ENCODE peak calls at places on chromosomes 4 and X, in six cellular contexts. One of them, this sample, is unnamed.

GRCh38 chr4:88841635-88842034 is 144.0 kb upstream of the NAP1L5 start:
- DNase-seq in lung: no peak
- DNase-seq in CD4-positive, alpha-beta T cell: no peak
- DNase-seq in cardiac fibroblast: no peak
- DNase-seq in GM13977: no peak
- DNase-seq in heart right ventricle: no peak
- DNase-seq in this sample: no peak

GRCh38 chrX:10769696-10770619 is 149.6 kb upstream of the MID1 start:
- DNase-seq in lung: no peak
- DNase-seq in CD4-positive, alpha-beta T cell: no peak
- DNase-seq in cardiac fibroblast: peak
- DNase-seq in GM13977: no peak
- DNase-seq in heart right ventricle: no peak
- DNase-seq in this sample: no peak

GRCh38 chr4:69875576-69875975 is 15.6 kb upstream of the SULT1E1 start:
- DNase-seq in lung: no peak
- DNase-seq in CD4-positive, alpha-beta T cell: no peak
- DNase-seq in cardiac fibroblast: peak
- DNase-seq in GM13977: no peak
- DNase-seq in heart right ventricle: no peak
- DNase-seq in this sample: no peak

GRCh38 chr4:16717266-16717970 is 181.0 kb downstream of the LDB2 start:
- DNase-seq in lung: no peak
- DNase-seq in CD4-positive, alpha-beta T cell: no peak
- DNase-seq in cardiac fibroblast: peak
- DNase-seq in GM13977: no peak
- DNase-seq in heart right ventricle: no peak
- DNase-seq in this sample: no peak

GRCh38 chr4:39664828-39665731 is 26.4 kb upstream of the SMIM14 start:
- DNase-seq in lung: no peak
- DNase-seq in CD4-positive, alpha-beta T cell: no peak
- DNase-seq in cardiac fibroblast: peak
- DNase-seq in GM13977: no peak
- DNase-seq in heart right ventricle: no peak
- DNase-seq in this sample: no peak

GRCh38 chr4:59655996-59656395 is 1544.1 kb upstream of the ADGRL3 start:
- DNase-seq in lung: no peak
- DNase-seq in CD4-positive, alpha-beta T cell: no peak
- DNase-seq in cardiac fibroblast: no peak
- DNase-seq in GM13977: no peak
- DNase-seq in heart right ventricle: no peak
- DNase-seq in this sample: no peak

GRCh38 chrX:149284616-149285015 is 220.5 kb downstream of the IDS start:
- DNase-seq in lung: no peak
- DNase-seq in CD4-positive, alpha-beta T cell: no peak
- DNase-seq in cardiac fibroblast: no peak
- DNase-seq in GM13977: no peak
- DNase-seq in heart right ventricle: no peak
- DNase-seq in this sample: peak

GRCh38 chr4:54473077-54473545 is 184.6 kb upstream of the KIT start:
- DNase-seq in lung: no peak
- DNase-seq in CD4-positive, alpha-beta T cell: no peak
- DNase-seq in cardiac fibroblast: no peak
- DNase-seq in GM13977: no peak
- DNase-seq in heart right ventricle: no peak
- DNase-seq in this sample: no peak

GRCh38 chrX:9627827-9628406 is 137.7 kb downstream of the GPR143 start:
- DNase-seq in lung: no peak
- DNase-seq in CD4-positive, alpha-beta T cell: no peak
- DNase-seq in cardiac fibroblast: no peak
- DNase-seq in GM13977: no peak
- DNase-seq in heart right ventricle: no peak
- DNase-seq in this sample: no peak

GRCh38 chr4:151955721-151956340 is 195.0 kb upstream of the GATB start:
- DNase-seq in lung: no peak
- DNase-seq in CD4-positive, alpha-beta T cell: no peak
- DNase-seq in cardiac fibroblast: no peak
- DNase-seq in GM13977: no peak
- DNase-seq in heart right ventricle: no peak
- DNase-seq in this sample: no peak

GRCh38 chr4:3479358-3480101 is 16.4 kb downstream of the DOK7 start:
- DNase-seq in lung: no peak
- DNase-seq in CD4-positive, alpha-beta T cell: no peak
- DNase-seq in cardiac fibroblast: no peak
- DNase-seq in GM13977: no peak
- DNase-seq in heart right ventricle: peak
- DNase-seq in this sample: no peak

GRCh38 chr4:148369919-148370318 is 72.3 kb downstream of the NR3C2 start:
- DNase-seq in lung: no peak
- DNase-seq in CD4-positive, alpha-beta T cell: no peak
- DNase-seq in cardiac fibroblast: no peak
- DNase-seq in GM13977: no peak
- DNase-seq in heart right ventricle: no peak
- DNase-seq in this sample: no peak

GRCh38 chr4:82758701-82759685 is 39.6 kb downstream of the SCD5 start:
- DNase-seq in lung: no peak
- DNase-seq in CD4-positive, alpha-beta T cell: no peak
- DNase-seq in cardiac fibroblast: no peak
- DNase-seq in GM13977: no peak
- DNase-seq in heart right ventricle: no peak
- DNase-seq in this sample: no peak

GRCh38 chrX:72048515-72049455 is 82.9 kb downstream of the RTL5 start:
- DNase-seq in lung: no peak
- DNase-seq in CD4-positive, alpha-beta T cell: no peak
- DNase-seq in cardiac fibroblast: no peak
- DNase-seq in GM13977: no peak
- DNase-seq in heart right ventricle: no peak
- DNase-seq in this sample: peak

GRCh38 chr4:86891785-86892638 is at the start of gene C4orf36:
- DNase-seq in lung: peak
- DNase-seq in CD4-positive, alpha-beta T cell: no peak
- DNase-seq in cardiac fibroblast: peak
- DNase-seq in GM13977: peak
- DNase-seq in heart right ventricle: peak
- DNase-seq in this sample: peak

GRCh38 chr4:154781983-154782293 is 866 bp downstream of the RBM46 start:
- DNase-seq in lung: no peak
- DNase-seq in CD4-positive, alpha-beta T cell: no peak
- DNase-seq in cardiac fibroblast: no peak
- DNase-seq in GM13977: no peak
- DNase-seq in heart right ventricle: no peak
- DNase-seq in this sample: no peak

GRCh38 chr4:153489856-153490558 is 23.8 kb downstream of the TMEM131L start:
- DNase-seq in lung: no peak
- DNase-seq in CD4-positive, alpha-beta T cell: no peak
- DNase-seq in cardiac fibroblast: peak
- DNase-seq in GM13977: no peak
- DNase-seq in heart right ventricle: no peak
- DNase-seq in this sample: no peak

GRCh38 chr4:27090406-27090805 is 229.8 kb downstream of the STIM2 start:
- DNase-seq in lung: no peak
- DNase-seq in CD4-positive, alpha-beta T cell: no peak
- DNase-seq in cardiac fibroblast: no peak
- DNase-seq in GM13977: no peak
- DNase-seq in heart right ventricle: no peak
- DNase-seq in this sample: no peak

GRCh38 chr4:68404153-68404552 is 43.1 kb upstream of the TMPRSS11E start:
- DNase-seq in lung: no peak
- DNase-seq in CD4-positive, alpha-beta T cell: no peak
- DNase-seq in cardiac fibroblast: no peak
- DNase-seq in GM13977: no peak
- DNase-seq in heart right ventricle: no peak
- DNase-seq in this sample: no peak

GRCh38 chr4:47383829-47384427 is 79.6 kb downstream of the COMMD8 start:
- DNase-seq in lung: no peak
- DNase-seq in CD4-positive, alpha-beta T cell: no peak
- DNase-seq in cardiac fibroblast: peak
- DNase-seq in GM13977: peak
- DNase-seq in heart right ventricle: no peak
- DNase-seq in this sample: no peak

GRCh38 chr4:30903493-30903892 is 183.3 kb downstream of the PCDH7 start:
- DNase-seq in lung: no peak
- DNase-seq in CD4-positive, alpha-beta T cell: no peak
- DNase-seq in cardiac fibroblast: peak
- DNase-seq in GM13977: no peak
- DNase-seq in heart right ventricle: no peak
- DNase-seq in this sample: no peak

GRCh38 chr4:170242471-170242870 is 152.7 kb upstream of the AADAT start:
- DNase-seq in lung: no peak
- DNase-seq in CD4-positive, alpha-beta T cell: no peak
- DNase-seq in cardiac fibroblast: no peak
- DNase-seq in GM13977: no peak
- DNase-seq in heart right ventricle: no peak
- DNase-seq in this sample: no peak

GRCh38 chr4:155207534-155208257 is 740 bp upstream of the NPY2R start:
- DNase-seq in lung: no peak
- DNase-seq in CD4-positive, alpha-beta T cell: no peak
- DNase-seq in cardiac fibroblast: no peak
- DNase-seq in GM13977: no peak
- DNase-seq in heart right ventricle: no peak
- DNase-seq in this sample: no peak

GRCh38 chr4:40264497-40264896 is 67.7 kb downstream of the RHOH start:
- DNase-seq in lung: no peak
- DNase-seq in CD4-positive, alpha-beta T cell: no peak
- DNase-seq in cardiac fibroblast: peak
- DNase-seq in GM13977: no peak
- DNase-seq in heart right ventricle: no peak
- DNase-seq in this sample: no peak

GRCh38 chr4:6613676-6614651 is 26.5 kb upstream of the MRFAP1 start:
- DNase-seq in lung: no peak
- DNase-seq in CD4-positive, alpha-beta T cell: no peak
- DNase-seq in cardiac fibroblast: no peak
- DNase-seq in GM13977: no peak
- DNase-seq in heart right ventricle: no peak
- DNase-seq in this sample: no peak

GRCh38 chr4:95304898-95305297 is 243.9 kb downstream of the UNC5C start:
- DNase-seq in lung: peak
- DNase-seq in CD4-positive, alpha-beta T cell: no peak
- DNase-seq in cardiac fibroblast: peak
- DNase-seq in GM13977: no peak
- DNase-seq in heart right ventricle: no peak
- DNase-seq in this sample: no peak

GRCh38 chr4:30754021-30754420 is 33.9 kb downstream of the PCDH7 start:
- DNase-seq in lung: no peak
- DNase-seq in CD4-positive, alpha-beta T cell: no peak
- DNase-seq in cardiac fibroblast: peak
- DNase-seq in GM13977: no peak
- DNase-seq in heart right ventricle: no peak
- DNase-seq in this sample: no peak

GRCh38 chrX:40504801-40505605 is 75.8 kb upstream of the ATP6AP2 start:
- DNase-seq in lung: no peak
- DNase-seq in CD4-positive, alpha-beta T cell: no peak
- DNase-seq in cardiac fibroblast: peak
- DNase-seq in GM13977: no peak
- DNase-seq in heart right ventricle: no peak
- DNase-seq in this sample: no peak

GRCh38 chr4:186936496-186937375 is 213.1 kb upstream of the FAT1 start:
- DNase-seq in lung: no peak
- DNase-seq in CD4-positive, alpha-beta T cell: no peak
- DNase-seq in cardiac fibroblast: peak
- DNase-seq in GM13977: no peak
- DNase-seq in heart right ventricle: no peak
- DNase-seq in this sample: no peak

GRCh38 chr4:112942077-112942476 is 107.4 kb upstream of the ANK2 start:
- DNase-seq in lung: no peak
- DNase-seq in CD4-positive, alpha-beta T cell: no peak
- DNase-seq in cardiac fibroblast: no peak
- DNase-seq in GM13977: no peak
- DNase-seq in heart right ventricle: no peak
- DNase-seq in this sample: no peak
- TF ChIP-seq CTCF in lung: no peak
- TF ChIP-seq CTCF in CD4-positive, alpha-beta T cell: no peak
- TF ChIP-seq CTCF in cardiac fibroblast: no peak
- TF ChIP-seq CTCF in GM13977: peak
- TF ChIP-seq CTCF in heart right ventricle: no peak
- TF ChIP-seq CTCF in this sample: no peak

GRCh38 chr4:98939892-98940298 is 11.0 kb upstream of the EIF4E start:
- DNase-seq in lung: no peak
- DNase-seq in CD4-positive, alpha-beta T cell: no peak
- DNase-seq in cardiac fibroblast: peak
- DNase-seq in GM13977: no peak
- DNase-seq in heart right ventricle: no peak
- DNase-seq in this sample: no peak
- TF ChIP-seq CTCF in lung: peak
- TF ChIP-seq CTCF in CD4-positive, alpha-beta T cell: peak
- TF ChIP-seq CTCF in cardiac fibroblast: peak
- TF ChIP-seq CTCF in GM13977: peak
- TF ChIP-seq CTCF in heart right ventricle: peak
- TF ChIP-seq CTCF in this sample: peak

GRCh38 chr4:139452000-139452399 is 1.9 kb upstream of the RAB33B start:
- DNase-seq in lung: no peak
- DNase-seq in CD4-positive, alpha-beta T cell: no peak
- DNase-seq in cardiac fibroblast: no peak
- DNase-seq in GM13977: no peak
- DNase-seq in heart right ventricle: no peak
- DNase-seq in this sample: no peak

GRCh38 chr4:139453371-139454110 is 380 bp upstream of the RAB33B start:
- DNase-seq in lung: peak
- DNase-seq in CD4-positive, alpha-beta T cell: peak
- DNase-seq in cardiac fibroblast: peak
- DNase-seq in GM13977: peak
- DNase-seq in heart right ventricle: peak
- DNase-seq in this sample: peak

GRCh38 chr4:139454646-139455045 is 725 bp downstream of the RAB33B start:
- DNase-seq in lung: no peak
- DNase-seq in CD4-positive, alpha-beta T cell: no peak
- DNase-seq in cardiac fibroblast: no peak
- DNase-seq in GM13977: no peak
- DNase-seq in heart right ventricle: no peak
- DNase-seq in this sample: no peak

GRCh38 chr4:139454111-139454600 is at the start of gene RAB33B:
- DNase-seq in lung: no peak
- DNase-seq in CD4-positive, alpha-beta T cell: no peak
- DNase-seq in cardiac fibroblast: no peak
- DNase-seq in GM13977: no peak
- DNase-seq in heart right ventricle: no peak
- DNase-seq in this sample: no peak

GRCh38 chr4:139453041-139453370 is 915 bp upstream of the RAB33B start:
- DNase-seq in lung: no peak
- DNase-seq in CD4-positive, alpha-beta T cell: peak
- DNase-seq in cardiac fibroblast: no peak
- DNase-seq in GM13977: peak
- DNase-seq in heart right ventricle: no peak
- DNase-seq in this sample: peak
- TF ChIP-seq CTCF in lung: no peak
- TF ChIP-seq CTCF in CD4-positive, alpha-beta T cell: peak
- TF ChIP-seq CTCF in cardiac fibroblast: peak
- TF ChIP-seq CTCF in GM13977: peak
- TF ChIP-seq CTCF in heart right ventricle: peak
- TF ChIP-seq CTCF in this sample: peak

GRCh38 chr4:143713556-143714289 is 13.2 kb upstream of the FREM3 start:
- DNase-seq in lung: no peak
- DNase-seq in CD4-positive, alpha-beta T cell: no peak
- DNase-seq in cardiac fibroblast: no peak
- DNase-seq in GM13977: no peak
- DNase-seq in heart right ventricle: no peak
- DNase-seq in this sample: no peak

GRCh38 chr4:143714290-143714625 is 13.8 kb upstream of the FREM3 start:
- DNase-seq in lung: no peak
- DNase-seq in CD4-positive, alpha-beta T cell: no peak
- DNase-seq in cardiac fibroblast: no peak
- DNase-seq in GM13977: no peak
- DNase-seq in heart right ventricle: no peak
- DNase-seq in this sample: no peak

GRCh38 chr4:143711543-143712159 is 11.2 kb upstream of the FREM3 start:
- DNase-seq in lung: no peak
- DNase-seq in CD4-positive, alpha-beta T cell: no peak
- DNase-seq in cardiac fibroblast: no peak
- DNase-seq in GM13977: no peak
- DNase-seq in heart right ventricle: no peak
- DNase-seq in this sample: no peak
- TF ChIP-seq CTCF in lung: no peak
- TF ChIP-seq CTCF in CD4-positive, alpha-beta T cell: no peak
- TF ChIP-seq CTCF in cardiac fibroblast: no peak
- TF ChIP-seq CTCF in GM13977: no peak
- TF ChIP-seq CTCF in heart right ventricle: no peak
- TF ChIP-seq CTCF in this sample: no peak